ENCODE peak calls at places on chromosome 15, in five cellular contexts. I is RPMI7951; P is progenitor cell of endocrine pancreas; E is effector CD4-positive, alpha-beta T cell; J is stimulated activated CD4-positive, alpha-beta T cell treated with anti-CD3 and anti-CD28 coated beads, Interleukin-4, amount 100 ng/mL, for 24 hours. K is an unnamed sample.

GRCh38 chr15:36589971-36590370 is 10.5 kb downstream of the CDIN1 start:
- DNase-seq in I (no peak), P (no peak), E (no peak), J (no peak), K (no peak)

GRCh38 chr15:23422946-23423708 is 23.9 kb downstream of the GOLGA6L2 start:
- DNase-seq in I (peak), P (no peak), E (no peak), J (no peak), K (no peak)

GRCh38 chr15:72491768-72492167 is 17.6 kb downstream of the ARIH1 start:
- DNase-seq in I (peak), P (no peak), E (no peak), J (no peak), K (no peak)

GRCh38 chr15:68177747-68178146 is 27.4 kb downstream of the CALML4 start:
- DNase-seq in I (no peak), P (no peak), E (no peak), J (no peak), K (no peak)

GRCh38 chr15:73838795-73839565 is 34.4 kb upstream of the TBC1D21 start:
- DNase-seq in I (peak), P (no peak), E (no peak), J (no peak), K (no peak)

GRCh38 chr15:39344662-39345141 is 236.2 kb upstream of the THBS1 start:
- DNase-seq in I (no peak), P (no peak), E (no peak), J (no peak), K (no peak)

GRCh38 chr15:82139823-82140268 is 94.0 kb upstream of the MEX3B start:
- DNase-seq in I (peak), P (no peak), E (no peak), J (no peak), K (peak)

GRCh38 chr15:100873029-100873677 is 6.5 kb upstream of the ALDH1A3 start:
- DNase-seq in I (peak), P (peak), E (peak), J (peak), K (peak)

GRCh38 chr15:39453500-39454073 is 127.3 kb upstream of the THBS1 start:
- DNase-seq in I (no peak), P (no peak), E (no peak), J (no peak), K (peak)

GRCh38 chr15:53226559-53226958 is 436.4 kb upstream of the ONECUT1 start:
- DNase-seq in I (no peak), P (no peak), E (no peak), J (no peak), K (no peak)

GRCh38 chr15:57432141-57432701 is 55.9 kb downstream of the CGNL1 start:
- DNase-seq in I (peak), P (no peak), E (no peak), J (no peak), K (no peak)

GRCh38 chr15:64630403-64631107 is 144.8 kb downstream of the RBPMS2 start:
- DNase-seq in I (no peak), P (no peak), E (no peak), J (no peak), K (no peak)

GRCh38 chr15:58146734-58147133 is 8.6 kb downstream of the AQP9 start:
- DNase-seq in I (peak), P (no peak), E (no peak), J (no peak), K (peak)

GRCh38 chr15:83698294-83698693 is 44.4 kb downstream of the ADAMTSL3 start:
- DNase-seq in I (peak), P (no peak), E (no peak), J (no peak), K (no peak)

GRCh38 chr15:24956131-24956838 is 1.5 kb downstream of the SNRPN start:
- DNase-seq in I (peak), P (peak), E (peak), J (peak), K (peak)

GRCh38 chr15:92377083-92377789 is 16.4 kb upstream of the ST8SIA2 start:
- DNase-seq in I (peak), P (no peak), E (no peak), J (no peak), K (no peak)

GRCh38 chr15:66252411-66253295 is 897 bp downstream of the MEGF11 start:
- DNase-seq in I (peak), P (peak), E (peak), J (peak), K (peak)

GRCh38 chr15:31338879-31339557 is 12.4 kb downstream of the KLF13 start:
- DNase-seq in I (peak), P (no peak), E (no peak), J (peak), K (no peak)

GRCh38 chr15:58469432-58470353 is 37.9 kb downstream of the LIPC start:
- DNase-seq in I (peak), P (no peak), E (no peak), J (no peak), K (no peak)

GRCh38 chr15:64461577-64462162 is 1.3 kb downstream of the ZNF609 start:
- DNase-seq in I (no peak), P (no peak), E (no peak), J (peak), K (no peak)

GRCh38 chr15:85639752-85640381 is 154.9 kb downstream of the KLHL25 start:
- DNase-seq in I (peak), P (no peak), E (no peak), J (no peak), K (no peak)

GRCh38 chr15:66822106-66822505 is 120.1 kb downstream of the SMAD6 start:
- DNase-seq in I (no peak), P (no peak), E (no peak), J (no peak), K (no peak)

GRCh38 chr15:68299436-68299835 is 21.9 kb downstream of the FEM1B start:
- DNase-seq in I (peak), P (no peak), E (no peak), J (no peak), K (no peak)

GRCh38 chr15:83556068-83556467 is 97.9 kb upstream of the ADAMTSL3 start:
- DNase-seq in I (no peak), P (no peak), E (no peak), J (no peak), K (no peak)

GRCh38 chr15:82624008-82624407 is 23.2 kb downstream of the CPEB1 start:
- DNase-seq in I (no peak), P (no peak), E (no peak), J (no peak), K (no peak)

K was measured in AML-193.